ENCODE peak calls at places on chromosomes 3 and 15, in seven cellular contexts. R is GM13976, T is kidney epithelial cell, W is AG09309, Z is GM13977, B is fibroblast of pulmonary artery, I is GM20000. Y is an unnamed sample.

GRCh38 chr3:177284383-177284881 is 87.2 kb upstream of the TBL1XR1 start:
- DNase-seq in R (no peak), T (no peak), W (no peak), Z (no peak), B (peak), I (no peak), Y (no peak)

GRCh38 chr3:58490860-58491501 is 915 bp upstream of the KCTD6 start:
- DNase-seq in R (no peak), T (no peak), W (no peak), Z (no peak), B (no peak), I (no peak), Y (peak)

GRCh38 chr3:186931487-186932280 is 1.4 kb downstream of the ST6GAL1 start:
- DNase-seq in R (peak), T (no peak), W (no peak), Z (peak), B (peak), I (peak), Y (no peak)

GRCh38 chr3:141561426-141562034 is 74.7 kb downstream of the RASA2 start:
- DNase-seq in R (peak), T (no peak), W (no peak), Z (peak), B (peak), I (peak), Y (no peak)

GRCh38 chr15:60821462-60822061 is 342.6 kb upstream of the ICE2 start:
- DNase-seq in R (no peak), T (no peak), W (no peak), Z (no peak), B (no peak), I (no peak), Y (no peak)

GRCh38 chr3:158765518-158766205 is 33.4 kb upstream of the RARRES1 start:
- DNase-seq in R (no peak), T (no peak), W (no peak), Z (no peak), B (no peak), I (no peak), Y (no peak)

GRCh38 chr15:35784745-35785144 is 238.8 kb upstream of the DPH6 start:
- DNase-seq in R (no peak), T (no peak), W (no peak), Z (no peak), B (peak), I (no peak), Y (no peak)

GRCh38 chr3:128493221-128494151 is 485 bp upstream of the GATA2 start:
- DNase-seq in R (no peak), T (no peak), W (no peak), Z (no peak), B (no peak), I (no peak), Y (peak)

GRCh38 chr3:141030296-141030695 is 20.9 kb upstream of the SPSB4 start:
- DNase-seq in R (no peak), T (no peak), W (no peak), Z (no peak), B (no peak), I (no peak), Y (no peak)

GRCh38 chr3:185361920-185362319 is 1.0 kb upstream of the MAP3K13 start:
- DNase-seq in R (no peak), T (no peak), W (no peak), Z (no peak), B (no peak), I (no peak), Y (no peak)

GRCh38 chr15:89030311-89030710 is 57.9 kb upstream of the ABHD2 start:
- DNase-seq in R (no peak), T (no peak), W (no peak), Z (no peak), B (no peak), I (no peak), Y (no peak)

GRCh38 chr15:95470529-95470928 is 860.0 kb upstream of the NR2F2 start:
- DNase-seq in R (no peak), T (no peak), W (no peak), Z (no peak), B (no peak), I (no peak), Y (no peak)
- TF ChIP-seq CTCF in R (no peak), T (no peak), W (no peak), Z (no peak), B (no peak), I (no peak), Y (no peak)

DNA sequence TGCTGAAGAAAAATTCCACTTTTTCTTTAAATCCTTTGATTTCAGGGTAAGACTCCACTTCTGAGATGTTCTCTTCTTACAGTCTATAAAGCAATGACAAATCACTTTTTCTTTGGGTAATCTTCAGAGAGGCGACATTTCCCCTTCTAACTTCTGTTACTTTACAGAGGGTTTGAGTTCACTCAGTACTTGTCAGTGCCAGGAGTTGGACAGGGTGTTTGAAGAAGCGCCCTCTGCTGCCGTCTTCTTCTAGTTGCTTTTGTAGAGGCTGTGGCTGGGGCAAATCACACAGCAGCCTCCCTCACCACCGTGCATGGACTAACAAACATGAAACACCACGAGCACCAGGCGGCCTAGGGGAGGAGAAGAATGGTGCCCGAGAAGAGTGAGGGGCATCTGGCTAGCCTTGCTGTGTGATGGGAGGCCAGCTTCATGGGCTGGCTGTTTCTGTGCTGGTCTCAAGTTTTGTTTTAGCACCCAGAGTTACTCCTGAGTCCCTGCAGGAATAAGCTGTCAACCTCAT is at the start of gene CD80:
- DNase-seq in R (peak), T (no peak), W (peak), Z (peak), B (peak), I (peak), Y (peak)
- TF ChIP-seq CTCF in R (peak), T (peak), W (peak), Z (peak), B (peak), I (peak), Y (peak)

GRCh38 chr15:69311319-69311721 is 12.6 kb downstream of the PAQR5 start:
- DNase-seq in R (no peak), T (no peak), W (peak), Z (no peak), B (no peak), I (no peak), Y (peak)
- TF ChIP-seq CTCF in R (no peak), T (no peak), W (no peak), Z (no peak), B (no peak), I (no peak), Y (no peak)

GRCh38 chr3:172808969-172809546 is 58.5 kb downstream of the ECT2 start:
- DNase-seq in R (no peak), T (no peak), W (peak), Z (no peak), B (peak), I (no peak), Y (no peak)
- TF ChIP-seq CTCF in R (no peak), T (no peak), W (no peak), Z (peak), B (peak), I (peak), Y (peak)